ENCODE peak calls at places on chromosome 12, in five cellular contexts. Q, A, P, B and G are unnamed samples.

GRCh38 chr12:6752181-6752930 is 585 bp downstream of the MLF2 start:
- DNase-seq in B (peak), P (no peak), A (peak), Q (peak), G (peak)

GRCh38 chr12:83245156-83245555 is 558.5 kb downstream of the TMTC2 start:
- DNase-seq in B (no peak), P (no peak), A (no peak), Q (no peak), G (no peak)

GRCh38 chr12:109962388-109962787 is 33.8 kb downstream of the GIT2 start:
- DNase-seq in B (no peak), Q (no peak), A (no peak), P (no peak), G (no peak)

GRCh38 chr12:62761658-62762057 is 173.3 kb downstream of the PPM1H start:
- DNase-seq in B (no peak), P (no peak), Q (no peak), A (no peak), G (no peak)

GRCh38 chr12:59578239-59578638 is 17.6 kb upstream of the SLC16A7 start:
- DNase-seq in P (no peak), Q (no peak), A (no peak), B (no peak), G (no peak)

GRCh38 chr12:24125280-24125679 is 175.8 kb upstream of the SOX5 start:
- DNase-seq in P (no peak), Q (no peak), A (no peak), B (no peak), G (no peak)

GRCh38 chr12:77724367-77724957 is 106.2 kb upstream of the NAV3 start:
- DNase-seq in A (no peak), P (no peak), B (peak), Q (peak), G (peak)

GRCh38 chr12:57236925-57237652 is 7.6 kb downstream of the SHMT2 start:
- DNase-seq in A (no peak), Q (no peak), P (no peak), B (no peak), G (no peak)

GRCh38 chr12:51521554-51522276 is 69.3 kb upstream of the SCN8A start:
- DNase-seq in Q (no peak), A (no peak), P (no peak), B (no peak), G (peak)

GRCh38 chr12:112482734-112483133 is 64.0 kb downstream of the PTPN11 start:
- DNase-seq in Q (no peak), P (no peak), B (no peak), A (no peak), G (no peak)

GRCh38 chr12:59317598-59317997 is 278.2 kb upstream of the SLC16A7 start:
- DNase-seq in A (no peak), B (no peak), Q (no peak), P (peak), G (no peak)

GRCh38 chr12:49339464-49339861 is 2.5 kb upstream of the C1QL4 start:
- DNase-seq in A (no peak), B (no peak), P (peak), Q (no peak), G (no peak)

GRCh38 chr12:51023625-51024395 is 2.4 kb downstream of the SLC11A2 start:
- DNase-seq in A (no peak), P (no peak), B (peak), Q (no peak), G (peak)

GRCh38 chr12:57226588-57227314 is 2.8 kb upstream of the SHMT2 start:
- DNase-seq in A (peak), P (peak), B (no peak), Q (no peak), G (no peak)

GRCh38 chr12:108862588-108862959 is 5.2 kb upstream of the SSH1 start:
- DNase-seq in B (no peak), Q (no peak), P (no peak), A (no peak), G (no peak)
- H3K4me2 ChIP-seq in B (no peak), Q (no peak), P (no peak), A (no peak), G (no peak)

GRCh38 chr12:117671734-117672133 is 297.1 kb downstream of the KSR2 start:
- DNase-seq in B (peak), P (peak), A (peak), Q (peak), G (peak)
- TF ChIP-seq JUN in B (no peak), P (no peak), A (no peak), Q (no peak), G (no peak)

GRCh38 chr12:32896438-32897275 is at the start of gene PKP2:
- DNase-seq in Q (peak), B (peak), P (peak), A (peak), G (peak)

GRCh38 chr12:32894566-32894965 is 2.0 kb downstream of the PKP2 start:
- DNase-seq in P (no peak), B (no peak), Q (no peak), A (no peak), G (no peak)

GRCh38 chr12:32895688-32896437 is 714 bp downstream of the PKP2 start:
- DNase-seq in Q (no peak), A (peak), B (peak), P (peak), G (no peak)

GRCh38 chr12:32897276-32897615 is 669 bp upstream of the PKP2 start:
- DNase-seq in Q (no peak), A (no peak), P (no peak), B (no peak), G (no peak)

GRCh38 chr12:32897688-32898573 is 1.4 kb upstream of the PKP2 start:
- DNase-seq in A (no peak), Q (no peak), B (no peak), P (no peak), G (no peak)
- H3K4me2 ChIP-seq in A (peak), Q (peak), B (peak), P (peak), G (no peak)

DNA sequence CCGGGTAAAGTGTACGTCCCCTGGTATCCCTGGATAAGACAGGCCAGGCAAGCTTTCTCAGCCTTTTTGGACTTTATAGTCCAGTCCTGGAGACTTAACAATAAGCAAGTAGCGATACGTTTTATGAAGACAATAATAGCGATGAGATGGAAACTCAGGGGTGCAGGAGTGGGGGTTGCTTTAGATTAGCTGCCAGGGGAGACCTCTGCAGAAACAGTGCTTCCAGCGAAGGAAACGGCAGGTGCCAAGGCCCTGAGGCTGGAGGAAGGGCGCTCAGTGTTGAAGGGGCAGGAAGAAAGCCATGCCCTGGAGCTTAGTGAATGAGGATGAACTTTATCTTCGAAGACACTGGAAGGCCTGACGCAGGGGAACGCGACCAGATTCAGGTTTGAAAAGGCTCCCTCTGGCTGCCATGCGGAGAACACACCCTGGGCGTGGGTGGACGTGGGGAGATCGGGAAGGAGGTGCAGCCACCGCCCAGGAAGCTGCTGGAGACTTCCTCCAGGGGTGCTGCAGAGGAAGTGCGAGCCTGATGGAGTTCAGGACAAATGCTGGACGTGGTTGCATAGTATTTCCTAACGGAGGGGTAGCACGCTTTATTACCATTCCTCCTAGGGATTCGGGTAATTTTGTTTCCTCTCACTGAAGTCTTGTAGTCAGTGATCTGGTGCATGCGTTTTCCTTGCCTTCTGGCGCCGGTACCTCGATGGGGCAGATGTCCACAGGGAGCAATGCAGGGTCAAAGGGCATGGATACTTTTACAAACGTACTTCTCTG is 26.1 kb upstream of the UBC start:
- DNase-seq in P (peak), A (peak), B (peak), Q (peak), G (peak)
- TF ChIP-seq JUN in P (no peak), A (no peak), B (no peak), Q (peak), G (no peak)

DNA sequence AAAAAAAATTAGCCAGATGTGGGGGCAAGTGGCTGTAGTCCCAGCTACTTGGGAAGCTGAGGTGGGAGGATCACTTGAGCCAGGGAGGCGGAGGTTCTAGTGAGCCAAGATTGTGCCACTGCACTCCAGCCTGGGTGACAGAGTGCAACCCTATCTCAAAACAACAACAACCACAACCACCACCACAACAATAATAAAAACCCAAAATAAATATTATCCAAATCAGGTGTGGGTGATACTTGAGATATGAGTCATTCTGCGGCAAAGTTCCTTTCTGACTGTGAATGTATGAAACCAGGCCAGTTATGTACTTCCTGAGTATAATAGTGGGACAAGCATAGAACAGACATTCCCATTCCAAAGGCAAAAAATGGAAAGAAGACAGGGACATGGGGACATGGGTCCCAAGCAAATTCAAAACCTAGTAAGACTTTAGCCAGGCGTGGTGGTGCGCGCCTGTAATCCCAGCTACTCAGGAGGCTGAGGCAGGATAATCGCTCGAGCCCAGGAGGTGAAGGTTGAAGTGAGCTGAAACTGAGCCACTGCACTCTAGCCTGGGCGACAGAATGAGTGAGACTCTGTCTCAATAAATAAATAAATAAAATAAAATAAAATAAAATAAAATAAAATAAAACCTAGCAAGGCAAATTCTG is 9.7 kb upstream of the ERC1 start:
- DNase-seq in B (no peak), P (no peak), A (no peak), Q (no peak), G (peak)
- H3K4me2 ChIP-seq in B (no peak), P (no peak), A (no peak), Q (no peak), G (peak)

GRCh38 chr12:115598827-115599226 is 678.7 kb downstream of the MED13L start:
- DNase-seq in Q (no peak), A (no peak), B (no peak), P (no peak), G (no peak)

GRCh38 chr12:115599251-115599811 is 678.2 kb downstream of the MED13L start:
- DNase-seq in Q (no peak), P (no peak), A (no peak), B (no peak), G (no peak)

GRCh38 chr12:115597157-115597712 is 680.3 kb downstream of the MED13L start:
- DNase-seq in A (peak), P (no peak), Q (no peak), B (peak), G (no peak)
- TF ChIP-seq JUN in A (no peak), P (no peak), Q (no peak), B (no peak), G (no peak)

DNA sequence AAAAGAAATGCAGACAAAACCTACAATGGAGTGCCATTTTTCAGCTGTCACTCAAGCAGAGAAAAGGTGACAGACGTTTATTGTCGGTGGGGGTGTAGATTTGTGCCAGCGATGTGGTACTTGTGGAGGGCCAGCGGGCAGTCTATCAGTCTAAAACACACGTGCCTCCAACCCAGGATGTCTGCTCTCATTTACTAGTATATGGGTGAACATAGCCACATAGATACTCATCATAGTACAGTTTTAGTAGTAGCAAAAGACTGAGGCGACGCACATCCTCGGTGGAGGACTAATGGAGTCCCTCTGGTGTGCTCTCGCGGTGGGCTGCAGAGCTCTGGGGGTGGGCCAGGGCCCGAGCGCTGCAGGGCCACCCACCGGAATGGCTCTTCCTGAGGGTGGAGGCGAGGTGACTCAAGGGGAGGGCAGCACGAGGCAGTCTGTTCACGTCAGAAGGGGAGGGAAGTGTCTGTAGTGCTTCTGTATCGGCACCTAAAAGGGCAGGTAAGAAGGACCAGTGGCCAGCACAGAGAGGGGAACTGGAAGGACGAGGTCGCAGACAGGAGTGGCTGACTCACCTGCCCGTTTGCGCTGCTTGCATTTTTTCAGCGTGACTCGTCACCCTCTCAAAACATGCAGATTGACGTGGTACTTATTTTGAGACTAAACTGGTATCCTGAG is 26.1 kb downstream of the SFSWAP start:
- DNase-seq in B (no peak), Q (peak), A (no peak), P (no peak), G (peak)
- H3K4me2 ChIP-seq in B (no peak), Q (peak), A (no peak), P (peak), G (peak)

GRCh38 chr12:19645823-19646222 is 206.5 kb downstream of the AEBP2 start:
- DNase-seq in Q (no peak), B (no peak), P (no peak), A (no peak), G (no peak)

GRCh38 chr12:19639781-19640180 is 200.5 kb downstream of the AEBP2 start:
- DNase-seq in A (no peak), B (no peak), P (no peak), Q (no peak), G (no peak)

GRCh38 chr12:19642305-19642704 is 203.0 kb downstream of the AEBP2 start:
- DNase-seq in Q (no peak), A (no peak), B (no peak), P (no peak), G (no peak)

GRCh38 chr12:19643635-19644034 is 204.3 kb downstream of the AEBP2 start:
- DNase-seq in P (no peak), Q (peak), B (peak), A (no peak), G (peak)

DNA sequence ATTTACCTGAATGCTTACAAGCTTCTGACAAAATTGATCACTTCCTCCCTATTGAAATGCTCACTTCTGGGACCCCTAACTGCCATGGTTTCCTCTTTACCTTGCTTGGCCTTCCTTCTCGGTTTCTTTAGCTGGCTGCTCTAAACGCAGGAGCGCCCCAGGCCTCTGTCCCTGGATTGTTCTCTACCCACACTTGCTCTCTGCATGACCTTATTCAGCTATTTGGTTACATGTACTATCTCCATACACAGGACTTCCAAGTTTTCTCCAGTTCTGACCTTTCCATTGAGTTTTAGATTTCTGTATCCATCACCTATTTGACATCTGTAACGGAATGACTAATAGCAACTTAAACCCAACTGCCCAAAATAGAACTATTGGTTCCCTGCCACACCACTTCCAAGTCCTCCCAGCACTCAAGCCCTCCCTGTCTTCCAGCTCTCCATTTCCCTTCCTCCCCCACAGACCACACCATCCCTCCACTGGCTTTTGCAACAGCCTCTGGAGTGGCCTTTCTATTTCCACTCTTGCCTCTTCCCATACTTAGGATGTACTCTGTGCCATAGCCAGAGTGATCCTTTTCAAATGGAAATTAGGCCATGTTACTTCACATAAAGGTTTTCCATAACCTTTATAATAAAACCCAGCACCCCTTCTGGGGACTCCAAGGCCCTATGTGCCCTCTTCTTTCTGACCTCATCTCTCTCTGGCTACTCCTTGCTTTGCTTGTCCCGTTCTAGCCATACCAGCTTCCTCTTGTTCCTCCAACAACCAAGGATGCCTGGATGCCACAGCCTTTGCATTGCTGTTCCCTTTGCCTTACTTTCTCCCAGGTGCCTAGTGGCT is 202.2 kb downstream of the AEBP2 start:
- DNase-seq in A (no peak), P (no peak), Q (no peak), B (no peak), G (no peak)
- TF ChIP-seq JUN in A (no peak), P (no peak), Q (no peak), B (no peak), G (no peak)

GRCh38 chr12:212383-212798 is 1.6 kb downstream of the SLC6A12 start:
- DNase-seq in B (no peak), A (no peak), P (no peak), Q (no peak), G (no peak)

GRCh38 chr12:213527-213932 is 427 bp downstream of the SLC6A12 start:
- DNase-seq in A (no peak), Q (no peak), B (no peak), P (no peak), G (no peak)

GRCh38 chr12:211639-212382 is 2.1 kb downstream of the SLC6A12 start:
- DNase-seq in B (no peak), A (no peak), Q (no peak), P (no peak), G (no peak)

GRCh38 chr12:214005-214736 is at the start of gene SLC6A12:
- DNase-seq in Q (no peak), A (no peak), P (no peak), B (peak), G (no peak)

DNA sequence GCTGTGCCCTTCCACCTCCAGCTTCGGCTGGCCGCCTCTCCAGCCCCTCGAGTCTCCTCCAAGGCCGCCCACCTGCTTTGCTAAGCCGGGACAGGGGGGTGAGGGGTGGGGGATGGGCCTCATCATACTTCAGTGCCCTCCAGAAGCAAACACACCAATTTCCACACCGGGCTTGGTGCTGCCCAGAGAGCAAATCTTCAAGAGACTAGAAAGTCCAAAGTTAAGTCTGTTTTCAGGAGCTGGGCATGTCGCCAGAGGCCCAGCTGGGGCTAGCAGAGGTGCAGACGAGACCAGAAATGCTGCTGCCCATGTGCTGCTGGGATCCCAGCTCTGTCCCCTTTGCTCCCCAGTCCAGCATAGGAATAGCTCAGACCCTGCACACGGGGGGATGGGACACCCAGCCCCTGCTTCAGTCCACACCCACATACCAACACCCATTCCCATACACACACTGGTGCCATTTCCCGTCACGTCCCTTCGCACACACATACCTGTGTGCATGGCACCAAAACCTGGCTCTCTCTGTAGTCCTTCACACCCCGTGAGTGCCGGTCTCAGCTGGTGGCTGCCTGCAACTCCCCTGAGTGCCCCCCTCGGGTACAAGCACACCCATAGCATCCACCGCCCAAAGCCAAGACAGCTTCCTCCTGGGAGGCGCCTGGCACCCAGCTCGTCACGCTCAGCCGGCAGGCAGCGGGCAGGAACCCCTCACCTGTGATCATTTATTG is 994 bp downstream of the SLC6A12 start:
- DNase-seq in B (peak), A (no peak), P (no peak), Q (no peak), G (no peak)
- H3K4me2 ChIP-seq in B (peak), A (no peak), P (no peak), Q (peak), G (no peak)

GRCh38 chr12:129193263-129193871 is 340.1 kb downstream of the GLT1D1 start:
- DNase-seq in A (peak), P (peak), Q (peak), B (no peak), G (no peak)
- TF ChIP-seq JUN in A (no peak), P (no peak), Q (no peak), B (no peak), G (no peak)